ENCODE peak calls at places on chromosome 10, in ten cellular contexts. O is progenitor cell of endocrine pancreas; I is type B pancreatic cell; N is CD8-positive, alpha-beta T cell; B is AG10803; R is ovary; L is cardiac muscle cell; J is stomach; S is B cell; F is thyroid gland. Y is an unnamed sample.
A peak's percentile ranks its signal among the peaks of the same experiment; 100 is the strongest.

GRCh38 chr10:132907901-132908620 is 34.3 kb downstream of the CFAP46 start:
- DNase-seq in O (no peak), I (no peak), N (no peak), B (no peak), R (no peak), L (no peak), J (no peak), S (no peak), F (no peak), Y (no peak)

GRCh38 chr10:33291053-33291592 is 43.3 kb downstream of the NRP1 start:
- DNase-seq in O (no peak), I (no peak), N (no peak), B (peak; percentile 96), R (no peak), L (no peak), J (no peak), S (no peak), F (no peak), Y (no peak)

GRCh38 chr10:14588084-14588937 is 186.4 kb downstream of the FAM107B start:
- DNase-seq in O (no peak), I (no peak), N (no peak), B (peak; percentile 98), R (no peak), L (no peak), J (no peak), S (no peak), F (no peak), Y (no peak)

GRCh38 chr10:28890121-28890950 is 213.0 kb downstream of the BAMBI start:
- DNase-seq in O (no peak), I (no peak), N (no peak), B (no peak), R (no peak), L (no peak), J (no peak), S (peak; percentile 39), F (no peak), Y (no peak)

GRCh38 chr10:66980276-66980675 is 54.4 kb downstream of the LRRTM3 start:
- DNase-seq in O (no peak), I (no peak), N (no peak), B (no peak), R (no peak), L (no peak), J (no peak), S (no peak), F (no peak), Y (no peak)

GRCh38 chr10:73366381-73367298 is 8.0 kb upstream of the CFAP70 start:
- DNase-seq in O (no peak), I (no peak), N (no peak), B (no peak), R (no peak), L (no peak), J (no peak), S (no peak), F (no peak), Y (no peak)

GRCh38 chr10:86662186-86663045 is 5.9 kb upstream of the LDB3 start:
- DNase-seq in O (no peak), I (no peak), N (no peak), B (no peak), R (no peak), L (no peak), J (no peak), S (no peak), F (no peak), Y (peak; percentile 12)

GRCh38 chr10:58473966-58474365 is 38.7 kb upstream of the BICC1 start:
- DNase-seq in O (no peak), I (no peak), N (no peak), B (no peak), R (no peak), L (no peak), J (no peak), S (no peak), F (no peak), Y (no peak)

GRCh38 chr10:124151466-124152095 is 58.2 kb upstream of the CHST15 start:
- DNase-seq in O (no peak), I (no peak), N (no peak), B (no peak), R (no peak), L (no peak), J (no peak), S (no peak), F (no peak), Y (no peak)

GRCh38 chr10:86085686-86086085 is 280.9 kb downstream of the GRID1 start:
- DNase-seq in O (no peak), I (peak; percentile 31), N (no peak), B (no peak), R (no peak), L (no peak), J (peak; percentile 7), S (no peak), F (no peak), Y (no peak)

GRCh38 chr10:101038486-101038885 is 7.5 kb downstream of the SFXN3 start:
- DNase-seq in O (no peak), I (no peak), N (no peak), B (no peak), R (no peak), L (no peak), J (no peak), S (peak; percentile 30), F (no peak), Y (no peak)

GRCh38 chr10:60114765-60115586 is 208.6 kb upstream of the CCDC6 start:
- DNase-seq in O (no peak), I (no peak), N (no peak), B (peak; percentile 78), R (no peak), L (peak; percentile 72), J (no peak), S (peak; percentile 48), F (peak; percentile 14), Y (no peak)

GRCh38 chr10:80924063-80924952 is 386.6 kb downstream of the SH2D4B start:
- DNase-seq in O (peak; percentile 33), I (no peak), N (no peak), B (peak; percentile 26), R (no peak), L (peak; percentile 71), J (peak; percentile 41), S (no peak), F (peak; percentile 60), Y (no peak)

GRCh38 chr10:27997865-27998177 is 1.1 kb downstream of the ODAD2 start:
- DNase-seq in O (no peak), I (no peak), N (no peak), B (no peak), R (no peak), L (no peak), J (no peak), S (no peak), F (no peak), Y (no peak)

GRCh38 chr10:103870503-103870902 is 15.1 kb upstream of the SH3PXD2A start:
- DNase-seq in O (no peak), I (no peak), N (no peak), B (peak; percentile 74), R (no peak), L (no peak), J (no peak), S (no peak), F (no peak), Y (peak; percentile 58)

GRCh38 chr10:5018150-5018549 is 14.5 kb upstream of the AKR1C2 start:
- DNase-seq in O (no peak), I (no peak), N (no peak), B (no peak), R (no peak), L (no peak), J (no peak), S (no peak), F (no peak), Y (no peak)

GRCh38 chr10:5012595-5012994 is 8.9 kb upstream of the AKR1C2 start:
- DNase-seq in O (no peak), I (no peak), N (no peak), B (no peak), R (no peak), L (no peak), J (no peak), S (no peak), F (no peak), Y (no peak)

GRCh38 chr10:5013385-5013784 is 9.7 kb upstream of the AKR1C2 start:
- DNase-seq in O (no peak), I (no peak), N (no peak), B (no peak), R (no peak), L (no peak), J (no peak), S (no peak), F (no peak), Y (no peak)

GRCh38 chr10:5014936-5015335 is 11.3 kb upstream of the AKR1C2 start:
- DNase-seq in O (no peak), I (no peak), N (no peak), B (peak; percentile 30), R (no peak), L (no peak), J (no peak), S (no peak), F (no peak), Y (no peak)
- TF ChIP-seq CTCF in O (peak; percentile 22), I (no peak), N (no peak), B (peak; percentile 39), R (no peak), L (peak; percentile 29), J (peak; percentile 38), S (no peak), F (peak; percentile 33), Y (peak; percentile 35)

GRCh38 chr10:112361951-112362770 is 11.8 kb upstream of the ACSL5 start:
- DNase-seq in O (no peak), I (no peak), N (no peak), B (peak; percentile 84), R (peak; percentile 62), L (peak; percentile 35), J (peak; percentile 44), S (no peak), F (peak; percentile 44), Y (no peak)
- TF ChIP-seq CTCF in O (no peak), I (no peak), N (no peak), B (no peak), R (no peak), L (peak; percentile 19), J (no peak), S (no peak), F (no peak), Y (peak; percentile 1)

GRCh38 chr10:99435986-99436633 is 5.7 kb upstream of the GOT1 start:
- DNase-seq in O (no peak), I (no peak), N (no peak), B (peak; percentile 58), R (no peak), L (peak; percentile 62), J (no peak), S (no peak), F (no peak), Y (no peak)
- TF ChIP-seq CTCF in O (peak; percentile 75), I (peak; percentile 79), N (peak; percentile 80), B (peak; percentile 60), R (peak; percentile 60), L (peak; percentile 43), J (peak; percentile 41), S (peak; percentile 79), F (peak; percentile 60), Y (peak; percentile 60)

DNA sequence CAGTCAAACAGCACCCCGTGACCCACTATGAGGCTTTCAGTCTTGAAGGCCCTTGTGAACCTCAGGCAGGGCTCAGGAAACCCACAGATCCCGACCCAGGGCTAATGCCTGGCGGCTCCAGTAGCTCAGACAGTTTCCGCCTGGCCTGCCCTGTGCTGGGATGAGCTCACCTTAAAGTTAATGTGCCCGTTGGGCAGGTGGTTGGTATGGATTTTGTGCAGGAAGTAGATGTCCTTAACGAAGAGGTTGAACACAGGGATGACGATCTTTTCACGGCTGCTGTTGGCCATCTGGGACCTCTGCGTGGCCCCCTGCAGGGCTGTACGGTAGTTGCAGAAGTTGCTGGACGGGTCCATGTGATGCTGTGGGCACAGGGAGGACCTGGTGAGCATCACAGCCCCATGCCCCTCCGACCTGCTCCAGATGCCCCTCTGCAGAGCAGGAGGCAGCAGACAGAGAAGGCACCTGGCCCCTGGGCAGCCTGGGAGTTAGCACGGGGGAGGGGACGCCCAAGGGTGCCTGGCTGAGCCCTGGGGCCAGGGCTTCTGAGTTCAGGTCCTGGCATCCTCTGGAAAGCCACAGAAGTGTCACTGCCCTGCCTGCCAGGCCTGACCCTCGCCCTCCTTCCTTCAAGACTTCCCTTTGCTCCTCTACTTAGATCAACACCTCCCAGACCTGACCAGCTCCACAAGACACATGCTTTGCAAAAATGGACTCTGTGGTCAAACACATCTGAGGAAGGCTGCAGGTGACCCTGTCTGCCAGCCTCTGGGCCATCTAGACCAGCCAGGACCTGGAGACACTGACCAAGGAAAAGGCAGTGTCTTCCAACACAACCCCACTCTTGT is 59.8 kb downstream of the CSGALNACT2 start:
- DNase-seq in O (no peak), I (no peak), N (peak; percentile 10), B (no peak), R (no peak), L (no peak), J (peak; percentile 25), S (no peak), F (no peak), Y (no peak)
- TF ChIP-seq CTCF in O (peak; percentile 44), I (peak; percentile 59), N (no peak), B (peak; percentile 56), R (no peak), L (peak; percentile 51), J (no peak), S (no peak), F (no peak), Y (no peak)